ENCODE peak calls at places on chromosomes 5 and 9, in eight cellular contexts. T is esophagus squamous epithelium, G is stomach, M is fibroblast of lung, O is fibroblast of mammary gland, F is vagina, W is GM12865, E is bronchial epithelial cell. J is an unnamed sample.

GRCh38 chr5:71954329-71954728 is 152.9 kb upstream of the MAP1B start:
- DNase-seq in W (no peak), T (no peak), O (no peak), G (no peak), E (no peak), M (no peak), F (no peak), J (no peak)

GRCh38 chr9:68780735-68781134 is 75.7 kb downstream of the PIP5K1B start:
- DNase-seq in T (no peak), G (no peak), E (no peak), F (no peak), W (peak; percentile 42), M (peak; percentile 11), O (peak; percentile 19), J (no peak)

GRCh38 chr9:14967450-14968321 is 57.5 kb upstream of the FREM1 start:
- DNase-seq in G (no peak), W (no peak), F (no peak), O (no peak), M (no peak), E (no peak), T (no peak), J (no peak)

GRCh38 chr9:112866662-112867274 is 23.9 kb downstream of the SLC46A2 start:
- DNase-seq in G (no peak), M (peak; percentile 52), W (no peak), E (peak; percentile 65), T (no peak), F (no peak), O (peak; percentile 85), J (no peak)

GRCh38 chr5:38257236-38258036 is 923 bp upstream of the EGFLAM start:
- DNase-seq in G (no peak), O (no peak), E (no peak), F (no peak), T (no peak), M (no peak), W (no peak), J (no peak)

GRCh38 chr5:15645376-15645775 is 145.4 kb downstream of the FBXL7 start:
- DNase-seq in G (no peak), T (no peak), F (no peak), E (peak; percentile 56), M (peak; percentile 50), W (no peak), O (peak; percentile 59), J (no peak)

GRCh38 chr5:147949711-147950573 is 43.6 kb upstream of the C5orf46 start:
- DNase-seq in G (no peak), M (peak; percentile 32), F (no peak), W (peak; percentile 35), T (no peak), E (peak; percentile 66), O (peak; percentile 49), J (no peak)

GRCh38 chr9:125845271-125845808 is 98.2 kb downstream of the PBX3 start:
- DNase-seq in T (no peak), E (no peak), F (no peak), G (no peak), M (no peak), O (no peak), W (no peak), J (no peak)

GRCh38 chr9:30075451-30076199 is 2308.8 kb upstream of the ACO1 start:
- DNase-seq in O (peak; percentile 1), E (peak; percentile 71), T (no peak), F (no peak), M (no peak), G (no peak), W (peak; percentile 74), J (peak; percentile 19)

GRCh38 chr9:17065062-17065461 is 69.8 kb upstream of the CNTLN start:
- DNase-seq in T (no peak), O (peak; percentile 27), E (peak; percentile 42), F (no peak), W (no peak), G (no peak), M (peak; percentile 11), J (no peak)

GRCh38 chr5:169071-169727 is 22.1 kb upstream of the LRRC14B start:
- DNase-seq in G (peak; percentile 39), O (peak; percentile 91), F (no peak), M (peak; percentile 93), E (no peak), T (no peak), W (no peak), J (no peak)

GRCh38 chr9:132169672-132170392 is 8.0 kb downstream of the NTNG2 start:
- DNase-seq in F (no peak), M (peak; percentile 35), W (peak; percentile 70), E (peak; percentile 17), G (peak; percentile 59), T (no peak), O (peak; percentile 46), J (no peak)

GRCh38 chr9:89635816-89636215 is 31.0 kb downstream of the GADD45G start:
- DNase-seq in T (no peak), M (peak; percentile 81), E (peak; percentile 4), O (no peak), W (no peak), G (no peak), F (no peak), J (no peak)

GRCh38 chr5:109125755-109126429 is 283.9 kb downstream of the PJA2 start:
- DNase-seq in W (no peak), F (no peak), G (no peak), E (no peak), O (no peak), T (no peak), M (no peak), J (no peak)
- H3K4me3 ChIP-seq in W (no peak overlapping the region), F (no peak overlapping the region), G (no peak overlapping the region), E (no peak overlapping the region), O (no peak overlapping the region), T (no peak overlapping the region), M (no peak overlapping the region), J (no peak overlapping the region)

DNA sequence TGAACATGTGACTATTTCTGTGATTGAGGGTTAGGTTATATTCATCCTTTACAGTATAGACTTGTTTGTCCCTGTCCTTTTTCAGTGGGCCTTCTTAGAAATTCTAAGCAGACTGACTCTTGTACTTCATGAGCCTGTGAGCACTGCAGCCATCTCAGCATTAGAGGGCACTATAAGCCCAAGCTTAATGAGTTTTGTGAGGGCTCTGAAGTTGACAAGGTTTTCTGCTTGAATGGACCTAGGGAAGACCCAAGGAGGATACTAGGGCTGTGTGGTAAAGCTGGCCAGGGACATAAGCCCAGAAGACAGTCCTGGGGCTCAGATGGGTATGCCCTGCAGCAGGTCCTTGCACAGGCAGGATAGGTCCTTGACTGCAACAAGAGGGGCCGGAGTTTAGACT is 126.5 kb downstream of the MRPS30 start:
- DNase-seq in O (no peak), F (no peak), T (no peak), W (peak; percentile 56), G (no peak), E (peak; percentile 2), M (no peak), J (peak; percentile 7)
- TF ChIP-seq CTCF in O (no peak), F (no peak), T (no peak), W (peak; percentile 40), G (no peak), E (no peak), M (no peak), J (peak; percentile 43)

GRCh38 chr9:85192750-85193149 is 523.2 kb downstream of the NTRK2 start:
- DNase-seq in G (no peak), F (no peak), M (no peak), T (no peak), O (no peak), W (no peak), E (no peak), J (no peak)
- H3K4me3 ChIP-seq in G (no peak overlapping the region), F (no peak overlapping the region), M (no peak overlapping the region), T (no peak overlapping the region), O (no peak overlapping the region), W (no peak overlapping the region), E (no peak overlapping the region), J (no peak overlapping the region)

GRCh38 chr9:27888661-27889295 is 315.5 kb upstream of the C9orf72 start:
- DNase-seq in W (peak; percentile 50), T (no peak), O (peak; percentile 1), F (no peak), M (no peak), E (peak; percentile 54), G (peak; percentile 25), J (no peak)
- TF ChIP-seq CTCF in W (peak; percentile 88), T (peak; percentile 54), O (peak; percentile 63), F (no peak), M (no peak), E (peak; percentile 86), G (peak; percentile 41), J (peak; percentile 97)

J was measured in GM12864.